ENCODE peak calls at places on chromosomes 1 and 21, in eight cellular contexts. Y is kidney, H is K562, K is lung, U is endothelial cell, C is esophagus squamous epithelium, S is upper lobe of right lung, N is left ventricle myocardium inferior. G is an unnamed sample.

GRCh38 chr1:21090460-21090859 is 86.2 kb downstream of the EIF4G3 start:
- DNase-seq in Y (no peak), H (no peak), K (no peak), U (no peak), C (no peak), S (no peak), N (no peak), G (no peak)

GRCh38 chr1:63669151-63669961 is 76.1 kb downstream of the PGM1 start:
- DNase-seq in Y (peak), H (no peak), K (no peak), U (no peak), C (no peak), S (no peak), N (no peak), G (no peak)

GRCh38 chr1:157418659-157419058 is 133.7 kb downstream of the FCRL5 start:
- DNase-seq in Y (no peak), H (no peak), K (no peak), U (no peak), C (no peak), S (no peak), N (no peak), G (no peak)

GRCh38 chr1:14553711-14554110 is 44.8 kb upstream of the KAZN start:
- DNase-seq in Y (peak), H (no peak), K (no peak), U (no peak), C (no peak), S (no peak), N (no peak), G (no peak)

GRCh38 chr1:158675563-158675962 is 11.0 kb downstream of the SPTA1 start:
- DNase-seq in Y (no peak), H (no peak), K (no peak), U (no peak), C (no peak), S (no peak), N (no peak), G (no peak)

GRCh38 chr1:184387871-184388670 is 1.2 kb downstream of the C1orf21 start:
- DNase-seq in Y (peak), H (no peak), K (peak), U (peak), C (no peak), S (peak), N (peak), G (peak)

GRCh38 chr1:30745834-30746208 is 11.8 kb downstream of the LAPTM5 start:
- DNase-seq in Y (peak), H (no peak), K (no peak), U (no peak), C (no peak), S (no peak), N (no peak), G (no peak)

GRCh38 chr1:160085686-160086089 is 4.3 kb downstream of the KCNJ9 start:
- DNase-seq in Y (peak), H (peak), K (peak), U (peak), C (no peak), S (peak), N (peak), G (peak)

GRCh38 chr1:201593200-201593828 is 54.4 kb downstream of the NAV1 start:
- DNase-seq in Y (no peak), H (no peak), K (peak), U (no peak), C (no peak), S (peak), N (no peak), G (no peak)

GRCh38 chr1:221845650-221846371 is 103.9 kb upstream of the DUSP10 start:
- DNase-seq in Y (peak), H (no peak), K (peak), U (no peak), C (no peak), S (no peak), N (no peak), G (no peak)

GRCh38 chr1:2003564-2004131 is at the start of gene CFAP74:
- DNase-seq in Y (no peak), H (peak), K (peak), U (peak), C (no peak), S (peak), N (no peak), G (peak)

GRCh38 chr21:28110074-28110473 is 882.6 kb downstream of the LTN1 start:
- DNase-seq in Y (no peak), H (no peak), K (no peak), U (no peak), C (no peak), S (no peak), N (no peak), G (no peak)

GRCh38 chr1:38512789-38513188 is 346.8 kb downstream of the RRAGC start:
- DNase-seq in Y (no peak), H (no peak), K (peak), U (no peak), C (no peak), S (peak), N (no peak), G (no peak)

GRCh38 chr1:21270086-21270689 is 20.1 kb downstream of the ECE1 start:
- DNase-seq in Y (no peak), H (peak), K (peak), U (peak), C (no peak), S (peak), N (peak), G (peak)

GRCh38 chr1:64172458-64172983 is 30.9 kb upstream of the UBE2U start:
- DNase-seq in Y (no peak), H (no peak), K (no peak), U (no peak), C (no peak), S (no peak), N (no peak), G (no peak)

GRCh38 chr1:180482425-180483275 is 19.7 kb downstream of the ACBD6 start:
- DNase-seq in Y (no peak), H (peak), K (no peak), U (peak), C (no peak), S (no peak), N (no peak), G (no peak)

GRCh38 chr21:34992736-34993135 is 56.4 kb downstream of the RUNX1 start:
- DNase-seq in Y (no peak), H (no peak), K (no peak), U (no peak), C (no peak), S (no peak), N (no peak), G (no peak)

GRCh38 chr1:177185209-177185608 is 14.5 kb downstream of the BRINP2 start:
- DNase-seq in Y (no peak), H (peak), K (no peak), U (peak), C (no peak), S (no peak), N (no peak), G (no peak)

GRCh38 chr1:180950321-180950720 is 37.6 kb downstream of the KIAA1614 start:
- DNase-seq in Y (no peak), H (no peak), K (no peak), U (no peak), C (no peak), S (peak), N (no peak), G (no peak)

GRCh38 chr1:12075195-12076114 is 12.4 kb downstream of the TNFRSF8 start:
- DNase-seq in Y (peak), H (peak), K (no peak), U (no peak), C (no peak), S (no peak), N (no peak), G (no peak)

GRCh38 chr1:98104285-98104684 is 183.5 kb upstream of the DPYD start:
- DNase-seq in Y (no peak), H (no peak), K (no peak), U (no peak), C (no peak), S (no peak), N (no peak), G (no peak)

GRCh38 chr1:15633756-15634420 is 16.6 kb downstream of the DDI2 start:
- DNase-seq in Y (no peak), H (no peak), K (no peak), U (no peak), C (no peak), S (no peak), N (no peak), G (no peak)

GRCh38 chr1:151720974-151721787 is at the start of gene RIIAD1:
- DNase-seq in Y (no peak), H (peak), K (no peak), U (peak), C (no peak), S (no peak), N (peak), G (peak)

GRCh38 chr1:10765304-10765703 is 31.1 kb downstream of the CASZ1 start:
- DNase-seq in Y (no peak), H (no peak), K (no peak), U (no peak), C (no peak), S (no peak), N (no peak), G (no peak)

GRCh38 chr1:165898837-165899236 is 71.4 kb downstream of the UCK2 start:
- DNase-seq in Y (no peak), H (no peak), K (peak), U (no peak), C (no peak), S (no peak), N (no peak), G (no peak)

GRCh38 chr1:175471039-175471800 is 272.2 kb downstream of the TNR start:
- DNase-seq in Y (no peak), H (no peak), K (no peak), U (no peak), C (no peak), S (no peak), N (no peak), G (no peak)

GRCh38 chr1:15305366-15305765 is 58.3 kb downstream of the FHAD1 start:
- DNase-seq in Y (no peak), H (no peak), K (no peak), U (no peak), C (no peak), S (no peak), N (no peak), G (no peak)

GRCh38 chr1:210123924-210124589 is 108.5 kb upstream of the SERTAD4 start:
- DNase-seq in Y (no peak), H (no peak), K (no peak), U (no peak), C (no peak), S (no peak), N (no peak), G (no peak)

GRCh38 chr1:97903626-97904025 is 17.2 kb downstream of the DPYD start:
- DNase-seq in Y (no peak), H (no peak), K (no peak), U (no peak), C (no peak), S (no peak), N (no peak), G (no peak)

GRCh38 chr1:230261918-230262650 is 164.0 kb downstream of the PGBD5 start:
- DNase-seq in Y (no peak), H (no peak), K (no peak), U (no peak), C (no peak), S (peak), N (no peak), G (no peak)

GRCh38 chr1:206839857-206840256 is 25.6 kb upstream of the IL20 start:
- DNase-seq in Y (peak), H (no peak), K (no peak), U (no peak), C (no peak), S (no peak), N (no peak), G (no peak)

DNA sequence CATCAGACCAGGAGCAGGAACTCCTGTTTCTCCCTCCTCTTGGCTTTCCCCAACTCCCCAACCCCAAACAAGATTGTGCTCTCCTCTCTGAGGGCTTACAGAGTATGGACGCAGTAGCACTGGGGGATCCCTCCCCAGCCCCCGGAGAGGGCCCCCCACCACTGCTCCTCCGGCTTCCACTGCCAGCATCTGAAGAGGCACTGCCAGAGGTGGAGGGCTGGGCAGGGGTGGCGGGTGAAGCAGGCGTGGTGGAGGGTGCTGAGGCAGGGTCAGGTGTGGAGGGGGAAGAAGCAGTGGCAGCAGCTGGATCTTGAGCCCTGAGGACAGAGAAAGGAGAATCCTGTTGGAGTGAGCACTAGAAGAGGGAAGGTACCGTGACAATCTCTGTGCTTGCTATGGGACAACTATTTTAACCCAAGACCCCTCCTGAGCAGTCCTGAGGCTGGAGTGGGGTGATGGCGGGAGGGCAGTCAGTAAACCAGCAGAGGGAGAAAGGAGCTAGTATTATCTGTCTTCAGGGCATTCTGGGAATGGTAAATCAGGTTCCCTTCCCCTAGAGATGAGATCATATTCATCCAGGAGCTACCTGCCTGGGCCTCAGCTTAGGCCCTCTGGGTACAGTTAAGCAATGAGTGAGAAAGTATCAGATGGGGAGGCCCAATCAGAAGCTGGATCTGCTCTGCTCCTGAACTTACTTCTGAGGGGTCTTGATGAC is 2.4 kb downstream of the UBQLN4 start:
- DNase-seq in Y (no peak), H (no peak), K (no peak), U (no peak), C (no peak), S (no peak), N (no peak), G (no peak)
- TF ChIP-seq CTCF in Y (no peak), H (no peak), K (no peak), U (no peak), C (no peak), S (no peak), N (no peak), G (no peak)

GRCh38 chr1:115156826-115157468 is 67.6 kb upstream of the TSPAN2 start:
- DNase-seq in Y (no peak), H (no peak), K (no peak), U (no peak), C (no peak), S (no peak), N (no peak), G (no peak)
- TF ChIP-seq CTCF in Y (no peak), H (no peak), K (no peak), U (no peak), C (no peak), S (no peak), N (no peak), G (no peak)

DNA sequence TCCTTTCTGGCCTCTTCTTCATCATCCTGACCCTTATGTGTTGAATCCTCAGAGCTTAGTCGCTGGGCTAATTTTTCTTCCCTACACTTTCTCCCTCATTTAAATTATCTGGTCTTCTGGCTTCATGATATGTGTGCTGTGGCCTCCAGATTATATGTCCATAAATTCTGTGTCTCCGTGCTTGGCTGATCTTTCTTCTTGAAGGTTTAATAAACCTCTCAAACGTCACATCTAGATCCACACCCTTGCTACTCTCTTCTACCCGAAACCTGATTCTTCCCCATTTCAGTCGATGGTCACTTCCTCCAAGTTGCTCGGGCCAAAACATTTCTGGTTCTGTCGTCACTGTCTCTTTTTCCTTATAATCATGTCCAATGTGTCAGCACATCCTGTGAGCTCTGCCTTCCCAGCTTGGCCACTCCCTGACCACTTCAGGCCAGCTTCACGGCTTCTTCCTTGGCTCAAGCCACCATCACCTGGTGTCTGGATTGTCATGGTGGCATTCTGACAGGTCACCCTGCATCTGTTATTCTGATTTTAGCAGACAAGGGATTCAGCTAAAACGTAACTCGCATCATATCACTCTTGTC is 12.0 kb downstream of the OR2B11 start:
- DNase-seq in Y (no peak), H (no peak), K (peak), U (no peak), C (no peak), S (no peak), N (no peak), G (no peak)
- TF ChIP-seq CTCF in Y (no peak), H (no peak), K (no peak), U (no peak), C (no peak), S (no peak), N (no peak), G (no peak)

DNA sequence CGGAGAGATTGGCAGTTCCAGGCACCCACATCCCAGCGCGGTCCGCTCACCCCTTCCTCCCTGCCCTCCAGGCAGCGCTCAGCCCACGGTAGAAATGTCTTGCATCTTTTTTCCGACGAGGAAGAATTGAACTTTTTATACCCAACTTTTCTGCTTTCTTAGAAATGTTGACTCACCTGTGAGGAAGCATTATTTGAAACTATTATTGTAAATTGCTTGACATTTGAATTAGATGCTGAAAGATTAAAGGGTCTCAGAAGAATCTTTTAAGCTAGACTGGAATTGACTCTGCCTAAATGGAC is 912 bp upstream of the SIPA1L2 start:
- DNase-seq in Y (no peak), H (no peak), K (no peak), U (no peak), C (no peak), S (no peak), N (no peak), G (no peak)
- TF ChIP-seq CTCF in Y (no peak), H (no peak), K (no peak), U (peak), C (no peak), S (peak), N (no peak), G (no peak)

DNA sequence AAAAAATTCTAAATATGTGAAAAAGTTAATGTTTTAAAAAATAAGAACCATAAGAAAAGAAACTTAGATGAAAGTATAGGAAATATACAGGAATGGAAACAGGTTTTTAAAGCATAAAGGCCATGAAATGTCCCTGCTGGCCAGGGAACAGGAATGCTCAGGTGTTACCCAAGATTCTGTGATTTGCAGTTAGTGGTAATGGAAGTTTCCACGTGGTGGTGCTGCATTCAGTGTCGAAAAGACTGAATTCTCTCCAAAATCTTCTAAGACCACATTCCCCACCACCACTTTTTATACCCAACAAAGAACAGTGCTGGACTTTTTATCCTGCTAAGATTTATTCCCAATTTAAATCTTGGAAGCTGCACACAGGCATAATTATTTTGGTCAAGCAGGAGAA is 126.2 kb downstream of the PRRX1 start:
- DNase-seq in Y (no peak), H (no peak), K (no peak), U (no peak), C (no peak), S (no peak), N (no peak), G (no peak)
- TF ChIP-seq CTCF in Y (no peak), H (no peak), K (no peak), U (no peak), C (no peak), S (no peak), N (no peak), G (no peak)

G was measured in glutamatergic neuron.